ENCODE peak calls at places on chromosomes 2 and 18, in seven cellular contexts. G, H, O, N, V, C and I are unnamed samples.

GRCh38 chr2:18137096-18137495 is 258.6 kb downstream of the KCNS3 start:
- DNase-seq in H (no peak), C (no peak), N (no peak), V (no peak), G (no peak), O (no peak), I (no peak)

GRCh38 chr2:105765415-105766299 is 20.9 kb downstream of the NCK2 start:
- DNase-seq in G (no peak), H (no peak), O (no peak), N (no peak), V (no peak), C (no peak), I (no peak)

GRCh38 chr18:75350440-75350839 is 77.1 kb downstream of the SMIM21 start:
- DNase-seq in V (no peak), C (no peak), G (no peak), N (no peak), H (no peak), O (no peak), I (no peak)

GRCh38 chr2:17475285-17475684 is 43.0 kb downstream of the RAD51AP2 start:
- DNase-seq in C (no peak), V (no peak), O (no peak), H (no peak), G (no peak), N (no peak), I (no peak)

GRCh38 chr2:188833331-188833730 is 140.8 kb upstream of the COL3A1 start:
- DNase-seq in H (no peak), O (no peak), C (no peak), N (no peak), G (no peak), V (no peak), I (no peak)

GRCh38 chr2:186570587-186570986 is 19.3 kb upstream of the ITGAV start:
- DNase-seq in O (no peak), H (no peak), G (peak), N (no peak), V (no peak), C (no peak), I (no peak)

GRCh38 chr2:54763636-54764291 is 40.3 kb downstream of the EML6 start:
- DNase-seq in V (no peak), H (no peak), O (peak), N (peak), C (no peak), G (no peak), I (no peak)

GRCh38 chr2:205734436-205734835 is 52.1 kb downstream of the NRP2 start:
- DNase-seq in V (peak), C (no peak), G (peak), H (no peak), O (no peak), N (no peak), I (peak)

GRCh38 chr18:40404284-40404683 is 1550.8 kb upstream of the PIK3C3 start:
- DNase-seq in H (no peak), N (no peak), G (no peak), V (no peak), C (no peak), O (no peak), I (no peak)

GRCh38 chr18:4068552-4069158 is 386.5 kb downstream of the DLGAP1 start:
- DNase-seq in V (peak), H (peak), G (peak), C (peak), N (peak), O (peak), I (peak)

GRCh38 chr18:12015697-12016062 is 34.4 kb downstream of the IMPA2 start:
- DNase-seq in G (peak), H (no peak), O (no peak), N (no peak), C (peak), V (no peak), I (no peak)

GRCh38 chr18:67590571-67591141 is 74.1 kb upstream of the DSEL start:
- DNase-seq in H (no peak), C (no peak), V (no peak), G (peak), O (no peak), N (no peak), I (no peak)

GRCh38 chr2:12169721-12170120 is 423.3 kb downstream of the LPIN1 start:
- DNase-seq in H (no peak), O (no peak), V (peak), G (no peak), C (peak), N (peak), I (no peak)

GRCh38 chr2:239464166-239465016 is 63.6 kb upstream of the HDAC4 start:
- DNase-seq in H (no peak), G (no peak), C (no peak), N (no peak), V (no peak), O (no peak), I (no peak)

GRCh38 chr2:2158915-2159314 is 172.2 kb downstream of the MYT1L start:
- DNase-seq in C (no peak), V (no peak), H (no peak), G (no peak), N (no peak), O (no peak), I (no peak)

GRCh38 chr18:46418657-46419260 is 238.3 kb downstream of the LOXHD1 start:
- DNase-seq in G (no peak), N (no peak), C (no peak), H (no peak), O (peak), V (no peak), I (no peak)

GRCh38 chr18:79525556-79526467 is 130.1 kb downstream of the NFATC1 start:
- DNase-seq in O (no peak), C (peak), N (no peak), H (no peak), V (no peak), G (peak), I (peak)

GRCh38 chr2:189179607-189179979 is at the start of gene COL5A2:
- DNase-seq in C (peak), N (peak), V (peak), O (no peak), G (no peak), H (no peak), I (no peak)

GRCh38 chr18:51569153-51569552 is 371.7 kb upstream of the MEX3C start:
- DNase-seq in O (no peak), C (no peak), N (no peak), G (no peak), H (no peak), V (no peak), I (no peak)

GRCh38 chr2:166106431-166107015 is 21.3 kb downstream of the SCN1A start:
- DNase-seq in V (peak), C (no peak), O (peak), G (peak), H (no peak), N (peak), I (peak)

GRCh38 chr2:84947010-84947593 is 23.9 kb upstream of the KCMF1 start:
- DNase-seq in G (no peak), C (no peak), V (no peak), H (no peak), O (no peak), N (no peak), I (no peak)

GRCh38 chr2:84942964-84943421 is 28.0 kb upstream of the KCMF1 start:
- DNase-seq in O (peak), N (no peak), H (peak), V (no peak), G (peak), C (no peak), I (no peak)

GRCh38 chr2:84942166-84942565 is 28.8 kb upstream of the KCMF1 start:
- DNase-seq in O (no peak), V (no peak), H (no peak), G (no peak), C (no peak), N (no peak), I (no peak)

GRCh38 chr2:84944257-84944909 is 26.6 kb upstream of the KCMF1 start:
- DNase-seq in H (no peak), C (no peak), O (peak), G (no peak), N (no peak), V (no peak), I (no peak)

GRCh38 chr2:84946204-84947009 is 24.6 kb upstream of the KCMF1 start:
- DNase-seq in H (peak), N (no peak), C (no peak), O (peak), G (peak), V (no peak), I (no peak)
- TF ChIP-seq CTCF in H (no peak), N (no peak), C (no peak), O (no peak), G (peak), V (no peak), I (no peak)

GRCh38 chr2:27086090-27086721 is 366 bp upstream of the KHK start:
- DNase-seq in C (peak), N (peak), G (peak), O (peak), V (peak), H (peak), I (peak)

GRCh38 chr2:27085670-27086089 is 892 bp upstream of the KHK start:
- DNase-seq in N (peak), C (peak), V (peak), O (peak), H (no peak), G (peak), I (peak)

GRCh38 chr2:27085062-27085669 is 1.4 kb upstream of the KHK start:
- DNase-seq in C (no peak), N (no peak), V (no peak), H (no peak), O (no peak), G (no peak), I (no peak)

GRCh38 chr2:27087823-27088410 is 1.3 kb downstream of the KHK start:
- DNase-seq in C (no peak), N (no peak), V (no peak), O (no peak), G (no peak), H (no peak), I (no peak)

GRCh38 chr2:27086722-27087446 is at the start of gene KHK:
- DNase-seq in V (peak), N (peak), G (peak), O (no peak), C (no peak), H (no peak), I (peak)
- TF ChIP-seq CTCF in V (no peak), N (peak), G (no peak), O (no peak), C (no peak), H (no peak), I (no peak)

DNA sequence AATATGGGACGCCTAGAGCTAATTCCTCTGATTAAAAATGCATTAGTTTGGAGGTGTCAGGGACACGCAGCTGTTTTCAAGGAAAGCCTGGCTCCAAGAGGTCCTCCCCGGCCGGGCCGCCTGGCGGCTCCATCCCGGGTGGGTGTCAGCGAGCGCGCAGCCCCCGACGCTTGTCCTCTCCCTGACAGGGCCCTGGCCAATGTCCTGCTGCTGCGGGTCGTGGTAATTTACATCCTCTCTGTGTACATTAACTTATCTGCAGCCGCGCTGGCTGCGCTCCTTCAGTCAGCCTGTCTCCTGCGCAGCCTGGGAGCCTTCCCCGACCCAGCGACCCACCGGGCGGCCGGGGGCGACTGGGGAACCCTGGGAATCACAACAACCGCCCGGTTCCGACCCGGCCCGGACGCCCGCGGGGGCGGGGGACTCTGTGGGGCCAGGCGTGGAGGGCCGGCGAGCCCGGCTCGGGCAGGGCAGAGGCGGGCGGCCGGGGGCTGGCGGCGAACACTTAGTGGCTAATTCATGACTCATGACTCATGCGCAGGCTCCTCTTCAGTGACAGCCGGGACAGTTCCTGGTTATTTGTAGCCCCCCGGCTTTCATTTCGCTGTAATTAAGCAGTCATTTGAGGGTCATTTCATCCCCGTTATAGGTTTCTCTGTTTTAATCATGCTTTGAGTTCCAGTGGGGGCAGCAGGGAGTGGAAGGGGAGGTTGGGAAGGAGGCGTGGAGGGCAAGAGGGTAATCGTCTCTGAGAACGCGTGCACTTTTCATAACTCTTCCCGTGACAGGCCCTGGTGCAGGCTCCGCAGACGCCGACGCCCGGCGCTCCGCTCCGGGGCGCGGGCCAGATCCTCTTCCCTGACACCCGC is 141.9 kb upstream of the CTAGE1 start:
- DNase-seq in O (no peak), V (peak), C (no peak), N (peak), H (no peak), G (peak), I (peak)
- TF ChIP-seq CTCF in O (no peak), V (peak), C (no peak), N (peak), H (no peak), G (no peak), I (peak)

GRCh38 chr2:154620490-154620889 is 78.0 kb upstream of the KCNJ3 start:
- DNase-seq in V (no peak), C (no peak), G (no peak), H (no peak), O (no peak), N (no peak), I (no peak)
- TF ChIP-seq CTCF in V (no peak), C (no peak), G (no peak), H (no peak), O (no peak), N (no peak), I (no peak)

GRCh38 chr2:108034843-108035242 is 48.5 kb downstream of the SLC5A7 start:
- DNase-seq in O (no peak), N (no peak), C (no peak), V (no peak), G (peak), H (no peak), I (no peak)
- TF ChIP-seq CTCF in O (peak), N (no peak), C (no peak), V (no peak), G (peak), H (no peak), I (no peak)

GRCh38 chr2:210356944-210357343 is 42.0 kb upstream of the MYL1 start:
- DNase-seq in G (no peak), O (no peak), V (no peak), H (no peak), N (no peak), C (no peak), I (no peak)
- TF ChIP-seq CTCF in G (no peak), O (no peak), V (no peak), H (no peak), N (no peak), C (no peak), I (peak)

GRCh38 chr18:13401404-13401803 is 182.8 kb downstream of the LDLRAD4 start:
- DNase-seq in H (no peak), C (no peak), N (no peak), V (no peak), G (no peak), O (no peak), I (no peak)
- TF ChIP-seq CTCF in H (no peak), C (no peak), N (no peak), V (no peak), G (no peak), O (no peak), I (no peak)

GRCh38 chr2:235087812-235088607 is 136.2 kb downstream of the SH3BP4 start:
- DNase-seq in H (no peak), O (no peak), C (no peak), V (no peak), G (no peak), N (no peak), I (peak)
- TF ChIP-seq CTCF in H (no peak), O (no peak), C (no peak), V (peak), G (no peak), N (no peak), I (no peak)

GRCh38 chr2:148640767-148641166 is 3.8 kb upstream of the EPC2 start:
- DNase-seq in O (no peak), G (no peak), C (no peak), N (no peak), H (no peak), V (no peak), I (no peak)
- TF ChIP-seq CTCF in O (no peak), G (peak), C (no peak), N (no peak), H (no peak), V (peak), I (no peak)

DNA sequence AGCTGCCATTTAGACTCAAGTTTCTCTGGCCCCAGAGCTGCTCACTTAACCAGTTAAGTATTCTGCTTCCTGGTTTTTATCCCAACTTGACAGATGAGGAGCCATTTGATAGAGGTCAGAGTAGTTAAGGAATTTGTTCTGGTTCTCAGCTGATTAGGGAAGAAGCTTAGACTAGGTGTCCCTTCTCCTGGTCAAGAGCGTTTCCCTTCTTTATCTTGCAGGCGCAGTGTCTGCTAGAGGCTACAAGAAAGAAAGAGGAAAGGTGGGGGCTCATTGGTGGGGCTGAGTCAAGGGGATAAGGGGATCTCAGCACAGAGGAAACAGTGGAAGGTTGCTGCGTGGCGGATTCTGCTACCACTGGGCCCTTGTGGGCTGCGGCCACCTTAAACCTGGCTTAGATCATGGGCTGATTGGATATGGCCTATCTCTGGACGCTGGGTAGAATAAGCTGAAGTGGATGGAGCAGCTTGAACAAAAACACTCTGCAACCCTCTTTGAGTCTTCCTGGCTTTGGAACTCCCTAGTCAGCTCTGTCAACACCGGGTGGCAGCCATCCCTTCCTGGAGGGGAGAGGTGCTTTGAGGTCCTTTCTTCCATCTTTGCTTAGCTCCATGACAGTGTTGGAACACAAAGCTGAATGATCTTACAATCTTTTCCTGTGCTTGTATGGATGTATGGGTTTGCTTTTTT is 70.8 kb downstream of the QPCT start:
- DNase-seq in V (peak), C (no peak), G (peak), O (peak), H (no peak), N (no peak), I (peak)
- TF ChIP-seq CTCF in V (peak), C (no peak), G (peak), O (no peak), H (peak), N (no peak), I (peak)